ENCODE peak calls at places on chromosomes 2 and 18, in seven cellular contexts. O, Z, B, H, X, N and C are unnamed samples.

GRCh38 chr18:12307251-12307736 is 747 bp upstream of the TUBB6 start:
- DNase-seq in O (no peak), Z (no peak), B (no peak), H (no peak), X (no peak), N (peak; percentile 35), C (no peak)

GRCh38 chr2:240051697-240052096 is 1.6 kb downstream of the OR6B3 start:
- DNase-seq in O (no peak), Z (no peak), B (no peak), H (no peak), X (no peak), N (no peak), C (no peak)

GRCh38 chr18:22726469-22726868 is 206.7 kb upstream of the RBBP8 start:
- DNase-seq in O (no peak), Z (no peak), B (no peak), H (no peak), X (no peak), N (no peak), C (no peak)

GRCh38 chr2:26607698-26608097 is 33.5 kb downstream of the CIB4 start:
- DNase-seq in O (no peak), Z (no peak), B (peak; percentile 70), H (no peak), X (no peak), N (no peak), C (no peak)

GRCh38 chr2:36173760-36174362 is 181.7 kb upstream of the CRIM1 start:
- DNase-seq in O (no peak), Z (no peak), B (no peak), H (no peak), X (no peak), N (no peak), C (no peak)

GRCh38 chr2:43486604-43487003 is 109.2 kb downstream of the THADA start:
- DNase-seq in O (no peak), Z (no peak), B (no peak), H (no peak), X (no peak), N (no peak), C (no peak)

GRCh38 chr18:35526476-35527120 is 28.8 kb upstream of the INO80C start:
- DNase-seq in O (peak; percentile 42), Z (no peak), B (no peak), H (no peak), X (no peak), N (peak; percentile 43), C (no peak)

GRCh38 chr2:214715025-214715424 is 94.5 kb downstream of the BARD1 start:
- DNase-seq in O (no peak), Z (no peak), B (no peak), H (no peak), X (no peak), N (no peak), C (no peak)

GRCh38 chr2:172011814-172012580 is 12.2 kb downstream of the METAP1D start:
- DNase-seq in O (no peak), Z (no peak), B (no peak), H (no peak), X (no peak), N (no peak), C (peak; percentile 20)

GRCh38 chr2:29921560-29921915 is at the start of gene ALK:
- DNase-seq in O (no peak), Z (peak; percentile 30), B (no peak), H (peak; percentile 85), X (peak; percentile 99), N (peak; percentile 95), C (no peak)

GRCh38 chr2:108625828-108626195 is 91.5 kb downstream of the LIMS1 start:
- DNase-seq in O (no peak), Z (no peak), B (no peak), H (no peak), X (no peak), N (no peak), C (no peak)

GRCh38 chr2:30385327-30385726 is 61.7 kb upstream of the LCLAT1 start:
- DNase-seq in O (peak; percentile 41), Z (no peak), B (no peak), H (no peak), X (no peak), N (no peak), C (no peak)

GRCh38 chr2:170771049-170771937 is 1.1 kb downstream of the ERICH2 start:
- DNase-seq in O (no peak), Z (no peak), B (peak; percentile 75), H (no peak), X (no peak), N (no peak), C (no peak)

GRCh38 chr2:71166812-71167211 is 36.4 kb downstream of the MPHOSPH10 start:
- DNase-seq in O (no peak), Z (no peak), B (no peak), H (no peak), X (no peak), N (no peak), C (no peak)

GRCh38 chr18:9433616-9434239 is 41.6 kb upstream of the RALBP1 start:
- DNase-seq in O (no peak), Z (no peak), B (no peak), H (no peak), X (peak; percentile 87), N (no peak), C (no peak)

GRCh38 chr2:19358242-19359020 is at the start of gene OSR1:
- DNase-seq in O (peak; percentile 58), Z (peak; percentile 76), B (peak; percentile 86), H (no peak), X (peak; percentile 92), N (peak; percentile 49), C (no peak)

GRCh38 chr2:240346015-240346752 is 89.3 kb upstream of the GPC1 start:
- DNase-seq in O (no peak), Z (no peak), B (no peak), H (no peak), X (no peak), N (no peak), C (no peak)

GRCh38 chr2:214107731-214108130 is 303.1 kb upstream of the VWC2L start:
- DNase-seq in O (no peak), Z (no peak), B (no peak), H (no peak), X (no peak), N (no peak), C (no peak)

GRCh38 chr2:120936476-120937334 is 201.0 kb downstream of the GLI2 start:
- DNase-seq in O (no peak), Z (no peak), B (no peak), H (no peak), X (no peak), N (no peak), C (no peak)

GRCh38 chr18:44392933-44393332 is 287.8 kb upstream of the SETBP1 start:
- DNase-seq in O (peak; percentile 27), Z (no peak), B (no peak), H (no peak), X (no peak), N (peak; percentile 26), C (no peak)

GRCh38 chr2:46669996-46670793 is 190.8 kb downstream of the TMEM247 start:
- DNase-seq in O (no peak), Z (no peak), B (no peak), H (no peak), X (peak; percentile 97), N (no peak), C (no peak)

GRCh38 chr2:59857109-59857508 is 696.3 kb downstream of the BCL11A start:
- DNase-seq in O (no peak), Z (no peak), B (no peak), H (no peak), X (no peak), N (no peak), C (no peak)

GRCh38 chr2:31606511-31606910 is 25.8 kb upstream of the SRD5A2 start:
- DNase-seq in O (no peak), Z (no peak), B (no peak), H (no peak), X (no peak), N (no peak), C (no peak)

GRCh38 chr2:33371304-33372090 is 105.0 kb upstream of the RASGRP3 start:
- DNase-seq in O (no peak), Z (no peak), B (no peak), H (no peak), X (no peak), N (no peak), C (no peak)

GRCh38 chr2:234324151-234324550 is 172.7 kb downstream of the ARL4C start:
- DNase-seq in O (no peak), Z (no peak), B (no peak), H (no peak), X (no peak), N (no peak), C (no peak)

GRCh38 chr2:197294260-197294659 is 16.3 kb downstream of the ANKRD44 start:
- DNase-seq in O (no peak), Z (no peak), B (no peak), H (no peak), X (no peak), N (no peak), C (no peak)

GRCh38 chr2:170324640-170325046 is 146.7 kb downstream of the MYO3B start:
- DNase-seq in O (peak; percentile 35), Z (peak; percentile 0), B (no peak), H (peak; percentile 35), X (peak; percentile 83), N (peak; percentile 22), C (peak; percentile 41)

GRCh38 chr2:1979101-1979500 is 234.8 kb upstream of the PXDN start:
- DNase-seq in O (no peak), Z (no peak), B (no peak), H (no peak), X (peak; percentile 73), N (no peak), C (no peak)

GRCh38 chr2:9639740-9640337 is 9.0 kb upstream of the YWHAQ start:
- DNase-seq in O (no peak), Z (no peak), B (no peak), H (no peak), X (no peak), N (no peak), C (no peak)

GRCh38 chr2:207734264-207734635 is 22.8 kb downstream of the CCNYL1 start:
- DNase-seq in O (no peak), Z (no peak), B (no peak), H (peak; percentile 57), X (peak; percentile 36), N (no peak), C (no peak)

GRCh38 chr18:22169011-22169888 is at the start of gene GATA6:
- DNase-seq in O (peak; percentile 84), Z (peak; percentile 70), B (peak; percentile 98), H (no peak), X (peak; percentile 89), N (peak; percentile 98), C (no peak)

GRCh38 chr18:63936156-63936931 is 12.8 kb upstream of the HMSD start:
- DNase-seq in O (peak; percentile 72), Z (no peak), B (peak; percentile 79), H (peak; percentile 61), X (peak; percentile 92), N (peak; percentile 89), C (no peak)

GRCh38 chr2:213763358-213763757 is 479.1 kb downstream of the SPAG16 start:
- DNase-seq in O (no peak), Z (no peak), B (no peak), H (no peak), X (no peak), N (no peak), C (no peak)